ENCODE peak calls at places on chromosomes 6 and 20, in four cellular contexts. J is SK-N-SH, W is H1, L is K562. O is an unnamed sample.

GRCh38 chr6:122476131-122476530 is 4.5 kb upstream of the SERINC1 start:
- DNase-seq in J (peak; percentile 38), W (no peak), L (peak; percentile 26), O (no peak)

GRCh38 chr6:44667668-44668390 is 280.3 kb downstream of the CDC5L start:
- DNase-seq in J (no peak), W (no peak), L (peak; percentile 43), O (peak; percentile 68)

GRCh38 chr6:144266091-144266649 is 19.0 kb upstream of the UTRN start:
- DNase-seq in J (no peak), W (no peak), L (no peak), O (peak; percentile 64)

GRCh38 chr6:113458368-113459010 is 398.7 kb upstream of the MARCKS start:
- DNase-seq in J (no peak), W (no peak), L (no peak), O (no peak)

GRCh38 chr6:152748843-152749242 is 1.8 kb upstream of the VIP start:
- DNase-seq in J (no peak), W (no peak), L (no peak), O (no peak)

GRCh38 chr6:65707134-65707826 is at the start of gene EYS:
- DNase-seq in J (peak; percentile 7), W (no peak), L (no peak), O (no peak)

GRCh38 chr6:89986650-89987074 is 92.4 kb downstream of the GJA10 start:
- DNase-seq in J (no peak), W (no peak), L (no peak), O (no peak)

GRCh38 chr6:15663057-15663638 is 320 bp upstream of the DTNBP1 start:
- DNase-seq in J (peak; percentile 97), W (no peak), L (peak; percentile 98), O (no peak)

GRCh38 chr6:12327391-12327790 is 37.2 kb downstream of the EDN1 start:
- DNase-seq in J (no peak), W (no peak), L (no peak), O (no peak)

GRCh38 chr20:487655-488054 is 25.3 kb upstream of the TBC1D20 start:
- DNase-seq in J (no peak), W (no peak), L (no peak), O (no peak)

GRCh38 chr6:84135291-84135690 is 92.2 kb downstream of the CEP162 start:
- DNase-seq in J (no peak), W (no peak), L (no peak), O (no peak)

GRCh38 chr6:167129159-167129558 is 6.3 kb downstream of the CCR6 start:
- DNase-seq in J (no peak), W (no peak), L (no peak), O (no peak)

GRCh38 chr20:34768105-34768504 is 57.3 kb downstream of the NCOA6 start:
- DNase-seq in J (no peak), W (no peak), L (no peak), O (no peak)

GRCh38 chr6:31114970-31115849 is 610 bp downstream of the PSORS1C1 start:
- DNase-seq in J (no peak), W (no peak), L (peak; percentile 43), O (no peak)

GRCh38 chr20:2299301-2299700 is 3.5 kb downstream of the TGM3 start:
- DNase-seq in J (no peak), W (no peak), L (no peak), O (no peak)

GRCh38 chr6:119633461-119633860 is 283.9 kb upstream of the MAN1A1 start:
- DNase-seq in J (no peak), W (no peak), L (no peak), O (no peak)

GRCh38 chr6:143549630-143550268 is 38.2 kb upstream of the FUCA2 start:
- DNase-seq in J (no peak), W (no peak), L (no peak), O (no peak)

GRCh38 chr20:52923123-52923543 is 49.0 kb upstream of the TSHZ2 start:
- DNase-seq in J (no peak), W (peak; percentile 31), L (no peak), O (no peak)

GRCh38 chr6:22071655-22072054 is 225.2 kb downstream of the PRL start:
- DNase-seq in J (peak; percentile 47), W (no peak), L (no peak), O (peak; percentile 29)

GRCh38 chr6:116531675-116532570 is 13.6 kb downstream of the TRAPPC3L start:
- DNase-seq in J (peak; percentile 56), W (no peak), L (peak; percentile 63), O (peak; percentile 79)

GRCh38 chr20:57107208-57107607 is 159.2 kb downstream of the BMP7 start:
- DNase-seq in J (no peak), W (no peak), L (no peak), O (no peak)

GRCh38 chr6:151763938-151764680 is 43.4 kb upstream of the ESR1 start:
- DNase-seq in J (peak; percentile 67), W (peak; percentile 83), L (peak; percentile 60), O (peak; percentile 97)

GRCh38 chr6:107116328-107116892 is 1.1 kb upstream of the BEND3 start:
- DNase-seq in J (peak; percentile 51), W (peak; percentile 87), L (peak; percentile 38), O (peak; percentile 52)

GRCh38 chr6:144912474-144912873 is 627.3 kb downstream of the UTRN start:
- DNase-seq in J (no peak), W (no peak), L (no peak), O (no peak)

GRCh38 chr6:135851442-135852271 is at the start of gene PDE7B:
- DNase-seq in J (peak; percentile 79), W (peak; percentile 36), L (no peak), O (peak; percentile 63)

GRCh38 chr20:62597416-62598115 is 44.7 kb upstream of the SLCO4A1 start:
- DNase-seq in J (no peak), W (no peak), L (no peak), O (no peak)

GRCh38 chr20:34581341-34582189 is 23.0 kb downstream of the MAP1LC3A start:
- DNase-seq in J (no peak), W (no peak), L (no peak), O (no peak)

GRCh38 chr6:37576336-37576737 is 76.6 kb upstream of the CCDC167 start:
- DNase-seq in J (no peak), W (no peak), L (no peak), O (no peak)

GRCh38 chr20:21182832-21183563 is 57.1 kb downstream of the KIZ start:
- DNase-seq in J (no peak), W (no peak), L (no peak), O (no peak)

GRCh38 chr6:74942130-74942529 is 263.7 kb downstream of the COL12A1 start:
- DNase-seq in J (no peak), W (no peak), L (no peak), O (no peak)

GRCh38 chr6:36070252-36070651 is 42.6 kb downstream of the MAPK14 start:
- DNase-seq in J (no peak), W (no peak), L (no peak), O (no peak)

GRCh38 chr6:49409951-49410542 is 53.0 kb downstream of the MMUT start:
- DNase-seq in J (peak; percentile 40), W (peak; percentile 25), L (peak; percentile 57), O (peak; percentile 78)

GRCh38 chr6:51398064-51398740 is 579.5 kb downstream of the TFAP2B start:
- DNase-seq in J (no peak), W (no peak), L (no peak), O (no peak)

GRCh38 chr6:112311950-112312547 is 35.1 kb upstream of the RFPL4B start:
- DNase-seq in J (peak; percentile 54), W (no peak), L (peak; percentile 31), O (no peak)

GRCh38 chr6:105324386-105325000 is 78.4 kb downstream of the PREP start:
- DNase-seq in J (no peak), W (no peak), L (no peak), O (no peak)

GRCh38 chr20:52103911-52104545 is 87.6 kb downstream of the ZFP64 start:
- DNase-seq in J (no peak), W (peak; percentile 65), L (no peak), O (peak; percentile 68)

GRCh38 chr6:93746892-93747291 is 327.5 kb upstream of the EPHA7 start:
- DNase-seq in J (no peak), W (no peak), L (no peak), O (no peak)

GRCh38 chr6:93749191-93749590 is 329.8 kb upstream of the EPHA7 start:
- DNase-seq in J (no peak), W (no peak), L (no peak), O (no peak)

GRCh38 chr6:93751969-93752368 is 332.6 kb upstream of the EPHA7 start:
- DNase-seq in J (no peak), W (no peak), L (no peak), O (no peak)
- TF ChIP-seq TEAD4 in J (no peak), W (peak; percentile 69), L (no peak), O (no peak)

GRCh38 chr6:150099546-150099945 is 30.6 kb upstream of the ULBP3 start:
- DNase-seq in J (no peak), W (no peak), L (no peak), O (no peak)

GRCh38 chr6:150098155-150098554 is 29.2 kb upstream of the ULBP3 start:
- DNase-seq in J (no peak), W (no peak), L (no peak), O (no peak)

GRCh38 chr6:150099953-150100352 is 31.0 kb upstream of the ULBP3 start:
- DNase-seq in J (no peak), W (no peak), L (no peak), O (no peak)

GRCh38 chr6:150102750-150103270 is 33.9 kb upstream of the ULBP3 start:
- DNase-seq in J (no peak), W (no peak), L (no peak), O (no peak)

GRCh38 chr6:150100745-150101144 is 31.8 kb upstream of the ULBP3 start:
- DNase-seq in J (no peak), W (no peak), L (no peak), O (no peak)
- TF ChIP-seq TEAD4 in J (no peak), W (no peak), L (no peak), O (no peak)

GRCh38 chr6:155366325-155366724 is 52.0 kb upstream of the TFB1M start:
- DNase-seq in J (no peak), W (peak; percentile 5), L (no peak), O (peak; percentile 21)
- TF ChIP-seq TEAD4 in J (no peak), W (no peak), L (no peak), O (no peak)

DNA sequence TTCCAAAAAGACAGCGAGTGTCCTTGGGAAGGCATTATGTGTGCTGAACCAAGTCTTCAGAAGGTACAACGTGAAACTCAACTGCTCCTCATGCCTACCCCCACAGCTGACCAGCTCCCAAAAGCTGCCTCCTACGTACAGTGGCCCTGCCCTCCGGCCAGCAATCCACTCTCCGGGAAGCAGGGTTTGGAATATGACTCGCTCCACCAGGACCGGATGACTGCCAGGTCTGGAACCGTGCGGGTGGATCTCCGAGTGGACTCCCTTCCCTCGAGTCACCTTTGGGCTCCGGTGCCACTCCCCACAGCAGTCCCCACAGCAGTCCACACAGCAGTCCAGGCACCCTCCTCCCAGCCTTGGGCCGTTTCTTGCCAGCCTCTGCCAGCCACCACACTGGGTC is 4.3 kb downstream of the ZBTB46 start:
- DNase-seq in J (no peak), W (no peak), L (no peak), O (no peak)
- TF ChIP-seq TEAD4 in J (no peak), W (no peak), L (no peak), O (no peak)

O was measured in WTC11.